ENCODE peak calls at places on chromosome 19, in eight cellular contexts. One of them, this sample, is unnamed.
A peak's percentile ranks its signal among the peaks of the same experiment; 100 is the strongest.

GRCh38 chr19:18322318-18322758 is 538 bp downstream of the LSM4 start:
- DNase-seq in stimulated activated CD8-positive, alpha-beta memory T cell treated with anti-CD3 and anti-CD28 coated beads, Interleukin-15, amount 100 ng/mL, for 1 hour: no peak
- DNase-seq in HTR-8/SVneo: peak; percentile 61
- DNase-seq in NCI-H345: no peak
- DNase-seq in foreskin keratinocyte: peak; percentile 14
- DNase-seq in PC-3: peak; percentile 43
- DNase-seq in ovary: no peak
- DNase-seq in mammary epithelial cell: no peak
- DNase-seq in this sample: peak; percentile 75

GRCh38 chr19:55596304-55596703 is 3.0 kb downstream of the FIZ1 start:
- DNase-seq in ovary: no peak
- DNase-seq in PC-3: no peak
- DNase-seq in HTR-8/SVneo: no peak
- DNase-seq in mammary epithelial cell: no peak
- DNase-seq in foreskin keratinocyte: no peak
- DNase-seq in NCI-H345: no peak
- DNase-seq in stimulated activated CD8-positive, alpha-beta memory T cell treated with anti-CD3 and anti-CD28 coated beads, Interleukin-15, amount 100 ng/mL, for 1 hour: no peak
- DNase-seq in this sample: no peak

GRCh38 chr19:47157455-47158321 is 27.1 kb downstream of the SAE1 start:
- DNase-seq in PC-3: peak; percentile 49
- DNase-seq in mammary epithelial cell: no peak
- DNase-seq in HTR-8/SVneo: no peak
- DNase-seq in stimulated activated CD8-positive, alpha-beta memory T cell treated with anti-CD3 and anti-CD28 coated beads, Interleukin-15, amount 100 ng/mL, for 1 hour: no peak
- DNase-seq in NCI-H345: no peak
- DNase-seq in ovary: no peak
- DNase-seq in foreskin keratinocyte: peak; percentile 36
- DNase-seq in this sample: no peak

GRCh38 chr19:4291200-4291732 is 10.9 kb downstream of the TMIGD2 start:
- DNase-seq in mammary epithelial cell: no peak
- DNase-seq in stimulated activated CD8-positive, alpha-beta memory T cell treated with anti-CD3 and anti-CD28 coated beads, Interleukin-15, amount 100 ng/mL, for 1 hour: no peak
- DNase-seq in ovary: no peak
- DNase-seq in foreskin keratinocyte: no peak
- DNase-seq in PC-3: no peak
- DNase-seq in NCI-H345: no peak
- DNase-seq in HTR-8/SVneo: no peak
- DNase-seq in this sample: no peak

GRCh38 chr19:8578642-8579265 is 1.5 kb upstream of the MYO1F start:
- DNase-seq in ovary: peak; percentile 82
- DNase-seq in PC-3: peak; percentile 86
- DNase-seq in foreskin keratinocyte: no peak
- DNase-seq in mammary epithelial cell: peak; percentile 37
- DNase-seq in NCI-H345: no peak
- DNase-seq in HTR-8/SVneo: peak; percentile 77
- DNase-seq in stimulated activated CD8-positive, alpha-beta memory T cell treated with anti-CD3 and anti-CD28 coated beads, Interleukin-15, amount 100 ng/mL, for 1 hour: peak; percentile 80
- DNase-seq in this sample: peak; percentile 94

GRCh38 chr19:4444765-4445741 is 12.5 kb downstream of the UBXN6 start:
- DNase-seq in PC-3: no peak
- DNase-seq in foreskin keratinocyte: no peak
- DNase-seq in stimulated activated CD8-positive, alpha-beta memory T cell treated with anti-CD3 and anti-CD28 coated beads, Interleukin-15, amount 100 ng/mL, for 1 hour: no peak
- DNase-seq in HTR-8/SVneo: no peak
- DNase-seq in NCI-H345: no peak
- DNase-seq in ovary: no peak
- DNase-seq in mammary epithelial cell: no peak
- DNase-seq in this sample: peak; percentile 55

GRCh38 chr19:48962029-48962848 is 2.9 kb upstream of the FTL start:
- DNase-seq in mammary epithelial cell: no peak
- DNase-seq in PC-3: peak; percentile 18
- DNase-seq in NCI-H345: no peak
- DNase-seq in ovary: peak; percentile 53
- DNase-seq in HTR-8/SVneo: peak; percentile 56
- DNase-seq in stimulated activated CD8-positive, alpha-beta memory T cell treated with anti-CD3 and anti-CD28 coated beads, Interleukin-15, amount 100 ng/mL, for 1 hour: no peak
- DNase-seq in foreskin keratinocyte: no peak
- DNase-seq in this sample: peak; percentile 73

GRCh38 chr19:11233073-11233472 is 6.3 kb upstream of the ANGPTL8 start:
- DNase-seq in PC-3: no peak
- DNase-seq in stimulated activated CD8-positive, alpha-beta memory T cell treated with anti-CD3 and anti-CD28 coated beads, Interleukin-15, amount 100 ng/mL, for 1 hour: no peak
- DNase-seq in HTR-8/SVneo: no peak
- DNase-seq in ovary: no peak
- DNase-seq in NCI-H345: no peak
- DNase-seq in mammary epithelial cell: no peak
- DNase-seq in foreskin keratinocyte: no peak
- DNase-seq in this sample: no peak

GRCh38 chr19:8566855-8567254 is 10.4 kb downstream of the MYO1F start:
- DNase-seq in ovary: no peak
- DNase-seq in NCI-H345: no peak
- DNase-seq in HTR-8/SVneo: no peak
- DNase-seq in foreskin keratinocyte: no peak
- DNase-seq in mammary epithelial cell: no peak
- DNase-seq in PC-3: peak; percentile 11
- DNase-seq in stimulated activated CD8-positive, alpha-beta memory T cell treated with anti-CD3 and anti-CD28 coated beads, Interleukin-15, amount 100 ng/mL, for 1 hour: no peak
- DNase-seq in this sample: no peak

GRCh38 chr19:17718467-17718987 is 753 bp upstream of the MAP1S start:
- DNase-seq in mammary epithelial cell: no peak
- DNase-seq in ovary: no peak
- DNase-seq in PC-3: peak; percentile 23
- DNase-seq in HTR-8/SVneo: no peak
- DNase-seq in NCI-H345: no peak
- DNase-seq in stimulated activated CD8-positive, alpha-beta memory T cell treated with anti-CD3 and anti-CD28 coated beads, Interleukin-15, amount 100 ng/mL, for 1 hour: no peak
- DNase-seq in foreskin keratinocyte: no peak
- DNase-seq in this sample: no peak

GRCh38 chr19:7673995-7674667 is 2.8 kb upstream of the MCEMP1 start:
- DNase-seq in HTR-8/SVneo: peak; percentile 75
- DNase-seq in foreskin keratinocyte: peak; percentile 13
- DNase-seq in stimulated activated CD8-positive, alpha-beta memory T cell treated with anti-CD3 and anti-CD28 coated beads, Interleukin-15, amount 100 ng/mL, for 1 hour: no peak
- DNase-seq in ovary: no peak
- DNase-seq in mammary epithelial cell: peak; percentile 41
- DNase-seq in NCI-H345: no peak
- DNase-seq in PC-3: peak; percentile 87
- DNase-seq in this sample: no peak

GRCh38 chr19:4077011-4077382 is 10.3 kb upstream of the ZBTB7A start:
- DNase-seq in NCI-H345: no peak
- DNase-seq in HTR-8/SVneo: no peak
- DNase-seq in foreskin keratinocyte: no peak
- DNase-seq in stimulated activated CD8-positive, alpha-beta memory T cell treated with anti-CD3 and anti-CD28 coated beads, Interleukin-15, amount 100 ng/mL, for 1 hour: no peak
- DNase-seq in PC-3: no peak
- DNase-seq in ovary: no peak
- DNase-seq in mammary epithelial cell: no peak
- DNase-seq in this sample: no peak

GRCh38 chr19:31253816-31254551 is 95.3 kb downstream of the TSHZ3 start:
- DNase-seq in foreskin keratinocyte: peak; percentile 87
- DNase-seq in HTR-8/SVneo: peak; percentile 26
- DNase-seq in NCI-H345: no peak
- DNase-seq in PC-3: peak; percentile 46
- DNase-seq in ovary: peak; percentile 80
- DNase-seq in mammary epithelial cell: peak; percentile 86
- DNase-seq in stimulated activated CD8-positive, alpha-beta memory T cell treated with anti-CD3 and anti-CD28 coated beads, Interleukin-15, amount 100 ng/mL, for 1 hour: no peak
- DNase-seq in this sample: no peak

GRCh38 chr19:19624032-19624570 is 3.9 kb downstream of the LPAR2 start:
- DNase-seq in HTR-8/SVneo: no peak
- DNase-seq in ovary: no peak
- DNase-seq in NCI-H345: no peak
- DNase-seq in stimulated activated CD8-positive, alpha-beta memory T cell treated with anti-CD3 and anti-CD28 coated beads, Interleukin-15, amount 100 ng/mL, for 1 hour: no peak
- DNase-seq in mammary epithelial cell: no peak
- DNase-seq in foreskin keratinocyte: no peak
- DNase-seq in PC-3: no peak
- DNase-seq in this sample: no peak

GRCh38 chr19:47839913-47840312 is 18.2 kb downstream of the CRX start:
- DNase-seq in PC-3: no peak
- DNase-seq in HTR-8/SVneo: no peak
- DNase-seq in foreskin keratinocyte: no peak
- DNase-seq in mammary epithelial cell: no peak
- DNase-seq in NCI-H345: no peak
- DNase-seq in ovary: no peak
- DNase-seq in stimulated activated CD8-positive, alpha-beta memory T cell treated with anti-CD3 and anti-CD28 coated beads, Interleukin-15, amount 100 ng/mL, for 1 hour: no peak
- DNase-seq in this sample: no peak

GRCh38 chr19:38155453-38155852 is 68.6 kb downstream of the DPF1 start:
- DNase-seq in NCI-H345: no peak
- DNase-seq in HTR-8/SVneo: no peak
- DNase-seq in mammary epithelial cell: peak; percentile 23
- DNase-seq in stimulated activated CD8-positive, alpha-beta memory T cell treated with anti-CD3 and anti-CD28 coated beads, Interleukin-15, amount 100 ng/mL, for 1 hour: no peak
- DNase-seq in foreskin keratinocyte: no peak
- DNase-seq in ovary: no peak
- DNase-seq in PC-3: no peak
- DNase-seq in this sample: no peak

GRCh38 chr19:50844296-50844935 is 10.3 kb upstream of the KLK3 start:
- DNase-seq in PC-3: no peak
- DNase-seq in mammary epithelial cell: no peak
- DNase-seq in HTR-8/SVneo: no peak
- DNase-seq in ovary: no peak
- DNase-seq in foreskin keratinocyte: no peak
- DNase-seq in stimulated activated CD8-positive, alpha-beta memory T cell treated with anti-CD3 and anti-CD28 coated beads, Interleukin-15, amount 100 ng/mL, for 1 hour: no peak
- DNase-seq in NCI-H345: peak; percentile 92
- DNase-seq in this sample: no peak

GRCh38 chr19:39438270-39438934 is 2.7 kb upstream of the RPS16 start:
- DNase-seq in PC-3: peak; percentile 32
- DNase-seq in foreskin keratinocyte: no peak
- DNase-seq in HTR-8/SVneo: no peak
- DNase-seq in stimulated activated CD8-positive, alpha-beta memory T cell treated with anti-CD3 and anti-CD28 coated beads, Interleukin-15, amount 100 ng/mL, for 1 hour: no peak
- DNase-seq in NCI-H345: no peak
- DNase-seq in mammary epithelial cell: peak; percentile 58
- DNase-seq in ovary: no peak
- DNase-seq in this sample: no peak

GRCh38 chr19:5903054-5903501 is 512 bp downstream of the NDUFA11 start:
- DNase-seq in ovary: no peak
- DNase-seq in mammary epithelial cell: peak; percentile 19
- DNase-seq in PC-3: no peak
- DNase-seq in NCI-H345: no peak
- DNase-seq in foreskin keratinocyte: no peak
- DNase-seq in stimulated activated CD8-positive, alpha-beta memory T cell treated with anti-CD3 and anti-CD28 coated beads, Interleukin-15, amount 100 ng/mL, for 1 hour: no peak
- DNase-seq in HTR-8/SVneo: no peak
- DNase-seq in this sample: no peak

GRCh38 chr19:5364674-5365073 is 24.1 kb upstream of the PTPRS start:
- DNase-seq in ovary: no peak
- DNase-seq in PC-3: no peak
- DNase-seq in stimulated activated CD8-positive, alpha-beta memory T cell treated with anti-CD3 and anti-CD28 coated beads, Interleukin-15, amount 100 ng/mL, for 1 hour: no peak
- DNase-seq in HTR-8/SVneo: no peak
- DNase-seq in foreskin keratinocyte: no peak
- DNase-seq in NCI-H345: no peak
- DNase-seq in mammary epithelial cell: no peak
- DNase-seq in this sample: no peak

GRCh38 chr19:35143818-35144217 is 763 bp downstream of the FXYD7 start:
- DNase-seq in NCI-H345: no peak
- DNase-seq in HTR-8/SVneo: no peak
- DNase-seq in PC-3: no peak
- DNase-seq in foreskin keratinocyte: no peak
- DNase-seq in stimulated activated CD8-positive, alpha-beta memory T cell treated with anti-CD3 and anti-CD28 coated beads, Interleukin-15, amount 100 ng/mL, for 1 hour: no peak
- DNase-seq in mammary epithelial cell: no peak
- DNase-seq in ovary: no peak
- DNase-seq in this sample: no peak

GRCh38 chr19:4217429-4218264 is 11.7 kb upstream of the EBI3 start:
- DNase-seq in foreskin keratinocyte: no peak
- DNase-seq in stimulated activated CD8-positive, alpha-beta memory T cell treated with anti-CD3 and anti-CD28 coated beads, Interleukin-15, amount 100 ng/mL, for 1 hour: no peak
- DNase-seq in HTR-8/SVneo: no peak
- DNase-seq in NCI-H345: no peak
- DNase-seq in mammary epithelial cell: no peak
- DNase-seq in ovary: no peak
- DNase-seq in PC-3: no peak
- DNase-seq in this sample: no peak

GRCh38 chr19:2330632-2331284 is 2.3 kb downstream of the SPPL2B start:
- DNase-seq in foreskin keratinocyte: no peak
- DNase-seq in ovary: no peak
- DNase-seq in stimulated activated CD8-positive, alpha-beta memory T cell treated with anti-CD3 and anti-CD28 coated beads, Interleukin-15, amount 100 ng/mL, for 1 hour: no peak
- DNase-seq in mammary epithelial cell: no peak
- DNase-seq in NCI-H345: no peak
- DNase-seq in PC-3: no peak
- DNase-seq in HTR-8/SVneo: no peak
- DNase-seq in this sample: no peak

GRCh38 chr19:35211545-35212230 is 16.9 kb downstream of the FAM187B start:
- DNase-seq in NCI-H345: no peak
- DNase-seq in stimulated activated CD8-positive, alpha-beta memory T cell treated with anti-CD3 and anti-CD28 coated beads, Interleukin-15, amount 100 ng/mL, for 1 hour: peak; percentile 55
- DNase-seq in foreskin keratinocyte: no peak
- DNase-seq in HTR-8/SVneo: no peak
- DNase-seq in mammary epithelial cell: no peak
- DNase-seq in ovary: no peak
- DNase-seq in PC-3: no peak
- DNase-seq in this sample: peak; percentile 75